ENCODE peak calls at places on chromosome 1, in nine cellular contexts. N, L, M, H, Z, P, Q, G and D are unnamed samples.
A peak's percentile ranks its signal among the peaks of the same experiment; 100 is the strongest.

GRCh38 chr1:27574871-27575831 is 28.8 kb downstream of the AHDC1 start:
- DNase-seq in Q (no peak), Z (peak; percentile 66), G (peak; percentile 93), M (peak; percentile 94), L (no peak), H (no peak), N (peak; percentile 61), P (peak; percentile 72), D (peak; percentile 84)

GRCh38 chr1:198462365-198463025 is 78.0 kb downstream of the ATP6V1G3 start:
- DNase-seq in G (no peak), Q (no peak), Z (no peak), L (no peak), N (no peak), M (no peak), P (no peak), H (no peak), D (no peak)

GRCh38 chr1:58852731-58853485 is 69.1 kb upstream of the JUN start:
- DNase-seq in Z (no peak), M (no peak), G (no peak), N (no peak), Q (no peak), H (no peak), L (no peak), P (no peak), D (no peak)

GRCh38 chr1:162626733-162627132 is 5.5 kb upstream of the DDR2 start:
- DNase-seq in G (no peak), N (no peak), Q (no peak), Z (no peak), M (no peak), P (no peak), L (no peak), H (no peak), D (no peak)

GRCh38 chr1:61322769-61323168 is 240.4 kb downstream of the NFIA start:
- DNase-seq in L (no peak), G (no peak), N (no peak), Q (no peak), H (no peak), Z (no peak), M (no peak), P (no peak), D (no peak)

GRCh38 chr1:209207701-209208286 is 375.7 kb upstream of the CAMK1G start:
- DNase-seq in N (peak; percentile 46), H (no peak), L (no peak), G (peak; percentile 79), P (peak; percentile 87), Z (peak; percentile 68), M (peak; percentile 88), Q (no peak), D (peak; percentile 58)

GRCh38 chr1:113928950-113929749 is at the start of gene HIPK1:
- DNase-seq in P (peak; percentile 95), Z (peak; percentile 95), Q (peak; percentile 98), M (peak; percentile 98), G (peak; percentile 95), H (peak; percentile 60), L (peak; percentile 95), N (peak; percentile 93), D (peak; percentile 95)

GRCh38 chr1:16139473-16139962 is 16.4 kb downstream of the EPHA2 start:
- DNase-seq in N (no peak), G (no peak), L (no peak), Z (no peak), H (no peak), P (no peak), M (no peak), Q (no peak), D (no peak)

GRCh38 chr1:68777850-68778249 is 281.0 kb upstream of the DEPDC1 start:
- DNase-seq in N (no peak), H (no peak), M (no peak), L (no peak), Z (no peak), P (no peak), G (no peak), Q (no peak), D (no peak)

GRCh38 chr1:152179566-152179965 is 20.5 kb upstream of the RPTN start:
- DNase-seq in P (no peak), G (no peak), M (no peak), N (no peak), Q (no peak), H (no peak), Z (no peak), L (no peak), D (no peak)

GRCh38 chr1:228107636-228108035 is 1.5 kb downstream of the MRPL55 start:
- DNase-seq in L (no peak), Z (no peak), P (no peak), Q (no peak), M (peak; percentile 67), N (no peak), G (no peak), H (no peak), D (no peak)

DNA sequence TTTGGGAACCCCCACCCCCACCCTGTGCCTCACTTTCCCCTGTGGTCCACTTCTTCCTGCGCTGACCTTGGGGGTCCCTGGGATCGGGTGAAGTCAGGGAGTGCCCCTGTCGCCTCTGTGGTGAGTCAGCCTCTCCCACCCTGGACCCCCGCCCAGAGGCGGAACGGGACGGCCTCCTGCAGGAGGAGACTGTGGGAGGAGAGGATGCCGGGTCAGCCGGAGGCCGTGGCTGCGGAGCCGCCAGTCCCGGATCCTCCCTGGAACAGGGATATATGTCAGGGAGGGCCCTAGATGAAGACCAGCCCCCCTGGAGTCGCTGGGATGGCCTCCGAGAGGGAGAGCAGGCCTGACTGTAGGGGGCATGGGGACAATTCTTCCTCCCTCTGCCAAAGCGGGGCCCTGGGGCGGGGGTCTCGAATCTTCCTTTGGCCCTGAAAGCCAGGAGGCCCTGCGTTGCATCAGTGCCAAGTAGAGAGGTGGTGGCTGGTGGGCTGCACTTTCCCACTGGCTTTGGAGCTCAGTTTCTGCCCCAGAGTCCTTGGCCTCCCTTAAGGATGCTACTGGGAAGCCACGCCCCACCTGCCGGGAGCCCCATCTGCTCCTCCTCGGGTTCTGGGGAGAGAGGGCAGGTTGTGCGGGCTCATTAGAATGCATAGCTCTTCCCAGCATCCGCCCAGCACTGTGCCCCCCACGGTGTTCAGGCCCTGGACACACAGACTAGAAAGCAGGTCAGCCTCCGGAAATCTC is 930 bp downstream of the ARHGEF10L start:
- DNase-seq in H (no peak), N (no peak), P (peak; percentile 85), M (peak; percentile 88), L (peak; percentile 84), Q (no peak), Z (no peak), G (peak; percentile 87), D (no peak)
- TF ChIP-seq POLR2AphosphoS5 in H (no peak), N (no peak), P (no peak), M (no peak), L (no peak), Q (peak; percentile 68), Z (peak; percentile 14), G (peak; percentile 5), D (no peak)

GRCh38 chr1:147338571-147338970 is 96.1 kb downstream of the CHD1L start:
- DNase-seq in Q (no peak), G (no peak), Z (no peak), N (no peak), M (no peak), H (no peak), L (no peak), P (no peak), D (no peak)

GRCh38 chr1:147334292-147334691 is 91.8 kb downstream of the CHD1L start:
- DNase-seq in N (peak; percentile 32), Q (no peak), H (no peak), P (no peak), M (no peak), G (no peak), Z (no peak), L (no peak), D (no peak)

GRCh38 chr1:147341246-147341645 is 98.8 kb downstream of the CHD1L start:
- DNase-seq in N (no peak), H (no peak), L (no peak), Z (no peak), Q (no peak), G (no peak), P (no peak), M (no peak), D (no peak)

GRCh38 chr1:147336290-147336689 is 93.8 kb downstream of the CHD1L start:
- DNase-seq in G (no peak), P (no peak), Z (no peak), M (no peak), Q (no peak), L (no peak), N (no peak), H (no peak), D (no peak)

GRCh38 chr1:147337040-147337439 is 94.6 kb downstream of the CHD1L start:
- DNase-seq in L (no peak), P (no peak), G (no peak), N (no peak), M (no peak), Q (no peak), Z (no peak), H (no peak), D (no peak)
- TF ChIP-seq EP300 in L (no peak), P (no peak), G (no peak), N (no peak), M (no peak), Q (no peak), Z (no peak), H (no peak), D (no peak)

DNA sequence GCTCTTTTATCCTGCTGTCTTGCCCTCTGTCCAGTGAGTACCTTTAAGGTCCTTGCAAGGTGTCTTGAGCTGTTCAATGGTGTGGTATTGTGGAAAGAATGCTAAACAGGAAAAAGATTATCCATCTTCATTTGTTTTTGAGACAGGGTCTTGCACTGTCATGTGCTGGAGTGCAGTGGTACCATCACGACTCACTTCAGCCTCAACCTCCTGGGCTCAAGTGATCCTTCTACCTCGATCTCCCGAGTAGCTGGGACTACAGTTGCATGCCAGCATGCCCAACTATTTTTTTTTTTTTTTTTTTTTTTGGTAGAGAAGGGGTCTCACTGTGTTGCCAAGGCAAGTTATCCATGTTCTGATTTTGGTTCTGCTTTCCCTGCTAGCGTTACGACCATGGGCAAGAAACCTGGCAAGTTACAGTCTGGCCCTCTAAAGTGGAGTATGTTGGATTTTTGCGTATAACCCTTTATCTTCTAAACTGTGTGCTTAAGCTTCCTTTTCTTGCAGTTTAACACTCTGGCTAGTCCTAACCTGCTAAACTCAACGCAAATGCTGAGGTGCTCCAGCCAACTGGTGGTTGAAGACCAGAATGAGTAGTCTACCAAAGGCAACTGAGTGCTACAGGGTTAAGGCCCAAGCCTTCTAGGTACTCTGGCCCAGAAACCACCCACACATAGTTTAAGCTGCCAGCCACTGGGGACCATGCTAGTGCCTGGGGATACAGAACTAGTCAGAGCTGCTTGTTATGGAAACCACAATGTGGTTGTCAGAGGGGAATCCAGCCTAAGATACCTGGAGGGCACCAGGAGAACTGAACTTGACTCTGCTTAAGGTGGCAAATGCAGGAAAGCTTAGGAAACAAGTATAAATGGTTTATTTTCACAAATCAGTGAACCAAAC is 7.9 kb downstream of the RPL11 start:
- DNase-seq in G (no peak), M (no peak), H (no peak), Q (no peak), L (no peak), P (no peak), Z (no peak), N (no peak), D (no peak)
- TF ChIP-seq POLR2AphosphoS5 in G (no peak), M (no peak), H (no peak), Q (no peak), L (no peak), P (no peak), Z (no peak), N (peak; percentile 48), D (no peak)

DNA sequence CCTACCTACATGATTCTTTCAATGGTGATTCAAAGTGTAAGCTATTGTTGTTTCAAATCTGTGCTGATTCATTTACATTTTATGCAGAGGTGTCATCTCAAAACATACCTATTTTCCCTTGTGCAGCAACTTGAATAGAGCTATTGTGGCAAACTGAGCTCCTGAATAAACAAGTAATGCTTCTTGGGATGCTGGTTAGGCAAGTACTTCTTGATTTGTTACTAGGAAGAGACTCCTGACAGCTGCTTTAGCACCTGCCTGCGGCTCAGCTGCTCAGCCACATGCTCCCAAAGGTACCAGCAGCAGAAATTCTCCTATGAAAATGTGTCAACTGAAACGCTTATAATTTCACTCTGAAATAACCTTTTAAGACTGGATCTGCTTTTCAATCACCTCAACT is 352.3 kb downstream of the RYR2 start:
- DNase-seq in Z (no peak), N (no peak), G (no peak), P (no peak), M (no peak), Q (no peak), H (no peak), L (no peak), D (no peak)
- TF ChIP-seq EP300 in Z (no peak), N (no peak), G (no peak), P (no peak), M (no peak), Q (no peak), H (no peak), L (no peak), D (no peak)